ENCODE peak calls at places on chromosomes 6 and 20, in six cellular contexts. U, B, L, N, T and G are unnamed samples.

GRCh38 chr6:31083742-31084354 is 28.5 kb downstream of the C6orf15 start:
- DNase-seq in U (peak; percentile 62), B (peak; percentile 34), L (no peak), N (no peak), T (no peak), G (no peak)

GRCh38 chr20:3374296-3374695 is 33.2 kb downstream of the DNAAF9 start:
- DNase-seq in U (no peak), B (no peak), L (no peak), N (no peak), T (no peak), G (no peak)

GRCh38 chr6:24274441-24275083 is 83.3 kb downstream of the DCDC2 start:
- DNase-seq in U (peak; percentile 34), B (no peak), L (no peak), N (no peak), T (no peak), G (no peak)

GRCh38 chr20:60268502-60268901 is 310.3 kb downstream of the CDH26 start:
- DNase-seq in U (no peak), B (no peak), L (no peak), N (no peak), T (no peak), G (no peak)

GRCh38 chr6:127288705-127289104 is 22.0 kb downstream of the RNF146 start:
- DNase-seq in U (no peak), B (no peak), L (no peak), N (no peak), T (no peak), G (no peak)

GRCh38 chr20:17856024-17856564 is 112.5 kb downstream of the SNX5 start:
- DNase-seq in U (peak; percentile 41), B (no peak), L (peak; percentile 20), N (no peak), T (no peak), G (no peak)

GRCh38 chr6:120378582-120379220 is 955.6 kb downstream of the TBC1D32 start:
- DNase-seq in U (peak; percentile 52), B (no peak), L (no peak), N (peak; percentile 6), T (no peak), G (no peak)

GRCh38 chr6:157769776-157770430 is 53.1 kb upstream of the SNX9 start:
- DNase-seq in U (no peak), B (no peak), L (no peak), N (no peak), T (no peak), G (no peak)

GRCh38 chr6:157988700-157989063 is 7.0 kb downstream of the SYNJ2 start:
- DNase-seq in U (no peak), B (no peak), L (peak; percentile 11), N (no peak), T (peak; percentile 39), G (peak; percentile 23)

GRCh38 chr6:11833626-11834592 is 55.3 kb upstream of the ADTRP start:
- DNase-seq in U (no peak), B (no peak), L (peak; percentile 72), N (no peak), T (no peak), G (no peak)

GRCh38 chr6:7058250-7058923 is 49.4 kb upstream of the RREB1 start:
- DNase-seq in U (peak; percentile 81), B (no peak), L (no peak), N (peak; percentile 56), T (no peak), G (peak; percentile 92)

GRCh38 chr6:72741083-72741482 is 119.2 kb downstream of the KCNQ5 start:
- DNase-seq in U (no peak), B (no peak), L (no peak), N (no peak), T (no peak), G (no peak)

GRCh38 chr20:29873946-29874345 is 1383.5 kb upstream of the DEFB115 start:
- DNase-seq in U (peak; percentile 79), B (peak; percentile 60), L (peak; percentile 84), N (no peak), T (peak; percentile 81), G (peak; percentile 96)

GRCh38 chr20:8315639-8316573 is 183.8 kb downstream of the PLCB1 start:
- DNase-seq in U (no peak), B (no peak), L (no peak), N (no peak), T (no peak), G (no peak)

GRCh38 chr6:22106445-22106844 is 190.4 kb downstream of the PRL start:
- DNase-seq in U (no peak), B (no peak), L (no peak), N (no peak), T (no peak), G (no peak)

GRCh38 chr6:20265842-20266241 is 53.6 kb upstream of the MBOAT1 start:
- DNase-seq in U (no peak), B (no peak), L (no peak), N (no peak), T (no peak), G (no peak)

GRCh38 chr20:60960500-60960899 is 291.6 kb upstream of the CDH4 start:
- DNase-seq in U (no peak), B (no peak), L (no peak), N (no peak), T (no peak), G (peak; percentile 53)

GRCh38 chr6:46437671-46438221 is 53.5 kb downstream of the RCAN2 start:
- DNase-seq in U (no peak), B (no peak), L (no peak), N (no peak), T (no peak), G (no peak)

GRCh38 chr20:43843096-43843964 is 71.3 kb upstream of the TOX2 start:
- DNase-seq in U (no peak), B (no peak), L (no peak), N (no peak), T (peak; percentile 13), G (peak; percentile 84)

GRCh38 chr6:90846824-90847223 is 260.0 kb upstream of the MAP3K7 start:
- DNase-seq in U (no peak), B (no peak), L (no peak), N (no peak), T (no peak), G (no peak)

GRCh38 chr6:70413829-70414494 is 654 bp downstream of the FAM135A start:
- DNase-seq in U (no peak), B (no peak), L (no peak), N (peak; percentile 9), T (no peak), G (no peak)

GRCh38 chr20:57500235-57500634 is 24.7 kb downstream of the CTCFL start:
- DNase-seq in U (no peak), B (no peak), L (no peak), N (no peak), T (no peak), G (no peak)

GRCh38 chr6:41638002-41638800 is at the start of gene MDFI:
- DNase-seq in U (peak; percentile 79), B (peak; percentile 37), L (no peak), N (no peak), T (no peak), G (no peak)
- H3K4me3 ChIP-seq in U (peak within 1 kb of the TSS; percentile 89), B (peak within 1 kb of the TSS; percentile 64), L (peak within 1 kb of the TSS; percentile 56), N (no peak within 1 kb of the TSS), T (peak within 1 kb of the TSS; percentile 50), G (peak within 1 kb of the TSS; percentile 84)

GRCh38 chr6:40719671-40720374 is 132.7 kb upstream of the LRFN2 start:
- DNase-seq in U (peak; percentile 55), B (no peak), L (no peak), N (no peak), T (no peak), G (no peak)
- H3K4me1 ChIP-seq in U (peaks cover 61% of the 10 kb centered on the region), B (no peaks in the 10 kb centered on the region), L (peaks cover 7% of the 10 kb centered on the region), N (peaks cover 8% of the 10 kb centered on the region), T (peaks cover 14% of the 10 kb centered on the region), G (no peaks in the 10 kb centered on the region)

GRCh38 chr20:50508171-50508761 is 1.9 kb upstream of the PTPN1 start:
- DNase-seq in U (no peak), B (no peak), L (no peak), N (no peak), T (peak; percentile 15), G (peak; percentile 52)

GRCh38 chr20:50513169-50514034 is 3.2 kb downstream of the PTPN1 start:
- DNase-seq in U (no peak), B (no peak), L (no peak), N (no peak), T (no peak), G (no peak)

GRCh38 chr20:50510706-50511401 is 671 bp downstream of the PTPN1 start:
- DNase-seq in U (peak; percentile 32), B (peak; percentile 34), L (peak; percentile 73), N (no peak), T (no peak), G (peak; percentile 88)

GRCh38 chr20:50512323-50512722 is 2.1 kb downstream of the PTPN1 start:
- DNase-seq in U (no peak), B (no peak), L (no peak), N (no peak), T (no peak), G (no peak)

GRCh38 chr20:50509923-50510705 is at the start of gene PTPN1:
- DNase-seq in U (peak; percentile 99), B (peak; percentile 99), L (peak; percentile 99), N (peak; percentile 89), T (peak; percentile 99), G (peak; percentile 100)
- TF ChIP-seq CTCF in U (no peak), B (no peak), L (no peak), N (no peak), T (no peak), G (peak; percentile 20)

GRCh38 chr6:2896741-2897140 is 6.4 kb downstream of the SERPINB9 start:
- DNase-seq in U (no peak), B (no peak), L (no peak), N (no peak), T (no peak), G (no peak)

GRCh38 chr6:2900221-2900807 is 2.8 kb downstream of the SERPINB9 start:
- DNase-seq in U (no peak), B (no peak), L (no peak), N (no peak), T (no peak), G (no peak)

GRCh38 chr6:2902470-2902762 is 693 bp downstream of the SERPINB9 start:
- DNase-seq in U (no peak), B (no peak), L (peak; percentile 74), N (no peak), T (no peak), G (no peak)

GRCh38 chr6:2900821-2901644 is 2.1 kb downstream of the SERPINB9 start:
- DNase-seq in U (no peak), B (peak; percentile 51), L (no peak), N (no peak), T (no peak), G (no peak)

DNA sequence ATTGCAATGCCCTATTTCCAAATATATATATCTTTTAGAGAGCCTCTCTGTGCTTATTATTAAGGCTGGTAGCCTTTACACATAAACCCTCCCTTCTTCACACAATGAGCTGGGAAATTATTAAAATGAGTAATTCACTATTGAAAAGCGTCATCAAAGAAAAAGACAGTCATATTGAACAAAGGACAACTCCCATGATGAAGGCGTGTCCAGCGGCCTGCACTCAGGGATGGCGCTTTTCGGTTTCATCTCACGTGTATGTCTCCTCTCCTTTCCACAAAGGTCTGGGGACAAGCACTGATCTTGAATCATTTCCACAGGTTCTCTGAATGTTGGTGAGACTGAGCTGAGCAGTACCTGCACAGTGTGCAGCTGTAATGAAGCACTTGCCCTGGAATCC is 3.5 kb downstream of the SERPINB9 start:
- DNase-seq in U (no peak), B (no peak), L (no peak), N (no peak), T (no peak), G (no peak)
- H3K4me3 ChIP-seq in U (no peak overlapping the region), B (no peak overlapping the region), L (no peak overlapping the region), N (no peak overlapping the region), T (no peak overlapping the region), G (no peak overlapping the region)

GRCh38 chr20:51484141-51484815 is 58.2 kb downstream of the NFATC2 start:
- DNase-seq in U (no peak), B (no peak), L (peak; percentile 71), N (no peak), T (no peak), G (peak; percentile 83)
- H3K4me1 ChIP-seq in U (peaks cover 7% of the 10 kb centered on the region), B (peaks cover 3% of the 10 kb centered on the region), L (no peaks in the 10 kb centered on the region), N (peaks cover 11% of the 10 kb centered on the region), T (no peaks in the 10 kb centered on the region), G (peaks cover 14% of the 10 kb centered on the region)